ENCODE peak calls at places on chromosomes 5 and 9, in seven cellular contexts. C, U, N, T, I, Q and M are unnamed samples.

GRCh38 chr9:19102181-19102630 is 498 bp downstream of the HAUS6 start:
- DNase-seq in U (no peak), I (peak; percentile 46), C (peak; percentile 24), Q (peak; percentile 42), N (no peak), T (peak; percentile 57), M (no peak)

GRCh38 chr9:76681556-76681955 is 82.7 kb upstream of the PCA3 start:
- DNase-seq in Q (no peak), T (no peak), U (no peak), C (no peak), I (no peak), N (no peak), M (no peak)

GRCh38 chr5:170297589-170298462 is at the start of gene LCP2:
- DNase-seq in N (no peak), T (no peak), I (no peak), U (no peak), Q (no peak), C (no peak), M (no peak)

GRCh38 chr5:168438349-168438748 is 47.9 kb upstream of the RARS1 start:
- DNase-seq in I (no peak), T (no peak), Q (no peak), U (no peak), C (no peak), N (no peak), M (no peak)

GRCh38 chr5:34007116-34007674 is 655 bp downstream of the AMACR start:
- DNase-seq in I (no peak), T (no peak), N (peak; percentile 40), U (no peak), Q (peak; percentile 30), C (no peak), M (no peak)

GRCh38 chr9:94082956-94083355 is 1.3 kb upstream of the PTPDC1 start:
- DNase-seq in N (no peak), I (no peak), U (no peak), Q (no peak), T (no peak), C (no peak), M (no peak)

GRCh38 chr5:23146183-23146582 is 293.0 kb upstream of the CDH12 start:
- DNase-seq in Q (no peak), T (no peak), U (no peak), N (no peak), C (no peak), I (no peak), M (no peak)

GRCh38 chr5:39523821-39524220 is 99.0 kb upstream of the DAB2 start:
- DNase-seq in N (peak; percentile 41), C (no peak), Q (no peak), I (no peak), T (no peak), U (no peak), M (no peak)

GRCh38 chr9:76086521-76086920 is 196.0 kb downstream of the PCSK5 start:
- DNase-seq in N (no peak), C (no peak), U (no peak), T (no peak), I (no peak), Q (no peak), M (no peak)

GRCh38 chr9:34615132-34615531 is 3.2 kb upstream of the RPP25L start:
- DNase-seq in T (no peak), Q (no peak), I (no peak), U (no peak), N (no peak), C (no peak), M (no peak)

GRCh38 chr9:135724186-135724797 is 22.3 kb downstream of the KCNT1 start:
- DNase-seq in I (no peak), Q (no peak), C (no peak), N (no peak), U (no peak), T (no peak), M (no peak)

GRCh38 chr5:20347334-20347733 is 359.3 kb upstream of the CDH18 start:
- DNase-seq in C (no peak), U (no peak), I (no peak), Q (no peak), N (no peak), T (no peak), M (no peak)

GRCh38 chr9:133154097-133154989 is 9.4 kb downstream of the GBGT1 start:
- DNase-seq in Q (no peak), U (no peak), I (peak; percentile 10), N (no peak), C (no peak), T (no peak), M (no peak)

GRCh38 chr5:141567513-141568117 is 51.2 kb downstream of the DIAPH1 start:
- DNase-seq in I (no peak), T (no peak), Q (peak; percentile 39), U (no peak), N (no peak), C (no peak), M (no peak)

GRCh38 chr5:171127314-171127713 is 181.7 kb upstream of the TLX3 start:
- DNase-seq in N (no peak), C (no peak), T (no peak), U (no peak), I (no peak), Q (no peak), M (no peak)

GRCh38 chr9:127923771-127924170 is 6.8 kb downstream of the PIP5KL1 start:
- DNase-seq in Q (no peak), U (no peak), I (no peak), N (peak; percentile 95), T (no peak), C (no peak), M (peak; percentile 81)

GRCh38 chr5:30804739-30805313 is 388.7 kb upstream of the CDH6 start:
- DNase-seq in Q (peak; percentile 20), I (no peak), N (peak; percentile 65), U (no peak), C (no peak), T (no peak), M (peak; percentile 44)

GRCh38 chr9:134882204-134882785 is 1.7 kb downstream of the FCN2 start:
- DNase-seq in U (no peak), C (no peak), T (peak; percentile 32), Q (no peak), I (no peak), N (no peak), M (no peak)

GRCh38 chr9:14030350-14030823 is 283.6 kb downstream of the NFIB start:
- DNase-seq in N (peak; percentile 90), I (peak; percentile 26), T (no peak), U (no peak), Q (no peak), C (no peak), M (peak; percentile 86)

GRCh38 chr9:116316231-116316630 is 162.6 kb downstream of the PAPPA start:
- DNase-seq in I (no peak), N (no peak), T (no peak), C (no peak), U (no peak), Q (no peak), M (no peak)

GRCh38 chr9:116317503-116317902 is 163.9 kb downstream of the PAPPA start:
- DNase-seq in T (no peak), C (no peak), I (no peak), N (no peak), Q (no peak), U (no peak), M (no peak)

GRCh38 chr9:116310212-116310611 is 156.6 kb downstream of the PAPPA start:
- DNase-seq in Q (no peak), U (no peak), I (no peak), C (no peak), N (no peak), T (no peak), M (no peak)

GRCh38 chr9:116312221-116312620 is 158.6 kb downstream of the PAPPA start:
- DNase-seq in Q (no peak), T (no peak), C (no peak), N (peak; percentile 30), I (no peak), U (no peak), M (no peak)

GRCh38 chr9:116313638-116314037 is 160.0 kb downstream of the PAPPA start:
- DNase-seq in I (no peak), Q (no peak), C (no peak), U (no peak), T (no peak), N (no peak), M (no peak)
- TF ChIP-seq CTCF in I (no peak), Q (peak; percentile 24), C (no peak), U (no peak), T (no peak), N (peak; percentile 13), M (peak; percentile 22)

GRCh38 chr5:14672508-14673394 is 8.2 kb downstream of the OTULIN start:
- DNase-seq in U (no peak), N (no peak), I (no peak), C (no peak), Q (no peak), T (no peak), M (no peak)

GRCh38 chr5:14669975-14670374 is 5.5 kb downstream of the OTULIN start:
- DNase-seq in N (peak; percentile 56), T (no peak), Q (no peak), I (no peak), C (no peak), U (no peak), M (peak; percentile 67)

GRCh38 chr5:14669415-14669814 is 4.9 kb downstream of the OTULIN start:
- DNase-seq in Q (no peak), C (no peak), N (no peak), I (no peak), T (no peak), U (no peak), M (no peak)

GRCh38 chr5:14672082-14672481 is 7.6 kb downstream of the OTULIN start:
- DNase-seq in N (no peak), T (no peak), U (no peak), C (no peak), Q (no peak), I (no peak), M (no peak)

GRCh38 chr5:14671414-14671813 is 6.9 kb downstream of the OTULIN start:
- DNase-seq in U (no peak), T (no peak), C (no peak), N (peak; percentile 53), Q (no peak), I (no peak), M (no peak)
- H3K4me3 ChIP-seq in U (no peak overlapping the region), T (no peak overlapping the region), C (no peak overlapping the region), N (no peak overlapping the region), Q (no peak overlapping the region), I (no peak overlapping the region), M (no peak overlapping the region)

DNA sequence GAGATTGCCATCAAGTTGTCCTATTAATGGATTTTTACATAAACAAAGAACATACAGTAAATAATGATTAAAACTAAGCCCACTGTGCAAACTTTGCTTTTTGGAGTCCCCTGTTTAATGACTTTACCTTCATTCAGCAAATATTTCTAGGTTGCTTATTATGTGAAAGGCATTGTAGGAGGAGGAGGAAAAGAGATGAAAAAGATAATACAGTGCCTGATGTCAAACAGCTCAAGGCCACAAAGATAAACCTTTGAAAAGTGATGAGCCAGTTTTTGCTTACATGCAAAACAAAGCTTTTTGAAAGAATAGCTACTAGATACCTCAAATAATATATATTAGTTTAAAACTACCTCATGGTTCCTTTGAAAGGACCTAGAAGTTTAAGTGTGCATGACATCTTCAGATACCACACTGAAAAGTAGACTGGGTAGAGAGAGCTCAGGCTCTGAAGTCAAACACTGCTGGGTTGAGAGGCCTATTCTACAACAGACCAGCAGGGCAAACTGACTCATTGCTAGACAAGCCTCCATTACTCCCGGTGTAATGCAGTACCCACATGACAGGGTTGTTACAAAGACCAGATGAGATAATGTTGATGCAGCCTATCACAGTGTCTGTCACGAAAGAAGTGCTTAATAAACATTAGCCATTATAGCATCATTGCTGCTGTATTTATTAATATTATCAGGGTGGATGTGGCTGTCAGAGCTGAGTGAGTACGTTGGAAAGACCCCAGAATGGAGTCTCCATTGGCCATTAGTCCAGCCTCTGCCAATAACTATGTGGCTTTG is 11.8 kb downstream of the DEPDC1B start:
- DNase-seq in I (no peak), U (no peak), N (peak; percentile 51), Q (peak; percentile 31), C (no peak), T (no peak), M (no peak)
- TF ChIP-seq CTCF in I (peak; percentile 31), U (peak; percentile 22), N (peak; percentile 63), Q (peak; percentile 36), C (peak; percentile 2), T (peak; percentile 1), M (peak; percentile 54)

GRCh38 chr5:154220625-154221024 is 30.1 kb downstream of the GALNT10 start:
- DNase-seq in U (no peak), Q (no peak), C (no peak), N (peak; percentile 76), I (no peak), T (no peak), M (no peak)
- H3K4me3 ChIP-seq in U (no peak overlapping the region), Q (no peak overlapping the region), C (no peak overlapping the region), N (no peak overlapping the region), I (no peak overlapping the region), T (no peak overlapping the region), M (no peak overlapping the region)